ENCODE peak calls at places on chromosome 10, in seven cellular contexts. One of them, this sample, is unnamed.

GRCh38 chr10:91006752-91007346 is 86.0 kb upstream of the ANKRD1 start:
- DNase-seq in ACHN: no peak
- DNase-seq in stomach: no peak
- DNase-seq in psoas muscle: no peak
- DNase-seq in SK-N-SH: no peak
- DNase-seq in activated effector memory CD4-positive, alpha-beta T cell treated with anti-CD3 and anti-CD28 coated beads, Interleukin-2, amount 50 U/mL, for 16 hours: no peak
- DNase-seq in NCI-H1092 treated with DMSO at 0.1 percent for 48 hours: no peak
- DNase-seq in this sample: no peak

GRCh38 chr10:76071638-76072317 is 640.4 kb downstream of the LRMDA start:
- DNase-seq in NCI-H1092 treated with DMSO at 0.1 percent for 48 hours: no peak
- DNase-seq in psoas muscle: no peak
- DNase-seq in stomach: no peak
- DNase-seq in activated effector memory CD4-positive, alpha-beta T cell treated with anti-CD3 and anti-CD28 coated beads, Interleukin-2, amount 50 U/mL, for 16 hours: no peak
- DNase-seq in ACHN: no peak
- DNase-seq in SK-N-SH: no peak
- DNase-seq in this sample: no peak

GRCh38 chr10:6053816-6054581 is 8.2 kb downstream of the IL2RA start:
- DNase-seq in stomach: peak
- DNase-seq in ACHN: no peak
- DNase-seq in SK-N-SH: no peak
- DNase-seq in NCI-H1092 treated with DMSO at 0.1 percent for 48 hours: no peak
- DNase-seq in psoas muscle: peak
- DNase-seq in activated effector memory CD4-positive, alpha-beta T cell treated with anti-CD3 and anti-CD28 coated beads, Interleukin-2, amount 50 U/mL, for 16 hours: peak
- DNase-seq in this sample: no peak

GRCh38 chr10:122162566-122163181 is 108.4 kb upstream of the BTBD16 start:
- DNase-seq in activated effector memory CD4-positive, alpha-beta T cell treated with anti-CD3 and anti-CD28 coated beads, Interleukin-2, amount 50 U/mL, for 16 hours: no peak
- DNase-seq in SK-N-SH: peak
- DNase-seq in stomach: peak
- DNase-seq in psoas muscle: no peak
- DNase-seq in NCI-H1092 treated with DMSO at 0.1 percent for 48 hours: no peak
- DNase-seq in ACHN: no peak
- DNase-seq in this sample: no peak

GRCh38 chr10:62093863-62094291 is 174.8 kb downstream of the RTKN2 start:
- DNase-seq in activated effector memory CD4-positive, alpha-beta T cell treated with anti-CD3 and anti-CD28 coated beads, Interleukin-2, amount 50 U/mL, for 16 hours: no peak
- DNase-seq in SK-N-SH: no peak
- DNase-seq in psoas muscle: no peak
- DNase-seq in ACHN: peak
- DNase-seq in NCI-H1092 treated with DMSO at 0.1 percent for 48 hours: no peak
- DNase-seq in stomach: no peak
- DNase-seq in this sample: no peak

GRCh38 chr10:119541046-119541445 is 1.5 kb downstream of the RGS10 start:
- DNase-seq in ACHN: peak
- DNase-seq in SK-N-SH: no peak
- DNase-seq in activated effector memory CD4-positive, alpha-beta T cell treated with anti-CD3 and anti-CD28 coated beads, Interleukin-2, amount 50 U/mL, for 16 hours: peak
- DNase-seq in stomach: no peak
- DNase-seq in psoas muscle: no peak
- DNase-seq in NCI-H1092 treated with DMSO at 0.1 percent for 48 hours: no peak
- DNase-seq in this sample: no peak

GRCh38 chr10:10644317-10645111 is 373.2 kb upstream of the CELF2 start:
- DNase-seq in ACHN: no peak
- DNase-seq in SK-N-SH: no peak
- DNase-seq in NCI-H1092 treated with DMSO at 0.1 percent for 48 hours: no peak
- DNase-seq in stomach: no peak
- DNase-seq in psoas muscle: peak
- DNase-seq in activated effector memory CD4-positive, alpha-beta T cell treated with anti-CD3 and anti-CD28 coated beads, Interleukin-2, amount 50 U/mL, for 16 hours: no peak
- DNase-seq in this sample: no peak

GRCh38 chr10:109894516-109894915 is 28.8 kb downstream of the XPNPEP1 start:
- DNase-seq in stomach: peak
- DNase-seq in ACHN: no peak
- DNase-seq in activated effector memory CD4-positive, alpha-beta T cell treated with anti-CD3 and anti-CD28 coated beads, Interleukin-2, amount 50 U/mL, for 16 hours: no peak
- DNase-seq in NCI-H1092 treated with DMSO at 0.1 percent for 48 hours: peak
- DNase-seq in SK-N-SH: no peak
- DNase-seq in psoas muscle: peak
- DNase-seq in this sample: no peak

GRCh38 chr10:63197304-63198092 is 64.4 kb downstream of the NRBF2 start:
- DNase-seq in ACHN: no peak
- DNase-seq in psoas muscle: no peak
- DNase-seq in NCI-H1092 treated with DMSO at 0.1 percent for 48 hours: no peak
- DNase-seq in stomach: no peak
- DNase-seq in SK-N-SH: no peak
- DNase-seq in activated effector memory CD4-positive, alpha-beta T cell treated with anti-CD3 and anti-CD28 coated beads, Interleukin-2, amount 50 U/mL, for 16 hours: no peak
- DNase-seq in this sample: no peak

GRCh38 chr10:48507933-48508830 is 96.7 kb downstream of the ARHGAP22 start:
- DNase-seq in SK-N-SH: no peak
- DNase-seq in psoas muscle: peak
- DNase-seq in stomach: peak
- DNase-seq in NCI-H1092 treated with DMSO at 0.1 percent for 48 hours: no peak
- DNase-seq in ACHN: no peak
- DNase-seq in activated effector memory CD4-positive, alpha-beta T cell treated with anti-CD3 and anti-CD28 coated beads, Interleukin-2, amount 50 U/mL, for 16 hours: no peak
- DNase-seq in this sample: no peak

GRCh38 chr10:71965623-71966022 is 1.4 kb downstream of the CHST3 start:
- DNase-seq in psoas muscle: no peak
- DNase-seq in ACHN: no peak
- DNase-seq in SK-N-SH: peak
- DNase-seq in NCI-H1092 treated with DMSO at 0.1 percent for 48 hours: no peak
- DNase-seq in stomach: no peak
- DNase-seq in activated effector memory CD4-positive, alpha-beta T cell treated with anti-CD3 and anti-CD28 coated beads, Interleukin-2, amount 50 U/mL, for 16 hours: no peak
- DNase-seq in this sample: no peak

GRCh38 chr10:47412177-47412730 is 28.2 kb upstream of the ZNF488 start:
- DNase-seq in ACHN: no peak
- DNase-seq in activated effector memory CD4-positive, alpha-beta T cell treated with anti-CD3 and anti-CD28 coated beads, Interleukin-2, amount 50 U/mL, for 16 hours: peak
- DNase-seq in NCI-H1092 treated with DMSO at 0.1 percent for 48 hours: no peak
- DNase-seq in SK-N-SH: no peak
- DNase-seq in psoas muscle: no peak
- DNase-seq in stomach: no peak
- DNase-seq in this sample: no peak

GRCh38 chr10:69681436-69681835 is 51.4 kb downstream of the FAM241B start:
- DNase-seq in activated effector memory CD4-positive, alpha-beta T cell treated with anti-CD3 and anti-CD28 coated beads, Interleukin-2, amount 50 U/mL, for 16 hours: no peak
- DNase-seq in stomach: no peak
- DNase-seq in psoas muscle: no peak
- DNase-seq in ACHN: no peak
- DNase-seq in NCI-H1092 treated with DMSO at 0.1 percent for 48 hours: no peak
- DNase-seq in SK-N-SH: no peak
- DNase-seq in this sample: peak

GRCh38 chr10:96043895-96044580 is 655 bp downstream of the CCNJ start:
- DNase-seq in psoas muscle: peak
- DNase-seq in ACHN: peak
- DNase-seq in NCI-H1092 treated with DMSO at 0.1 percent for 48 hours: peak
- DNase-seq in SK-N-SH: peak
- DNase-seq in activated effector memory CD4-positive, alpha-beta T cell treated with anti-CD3 and anti-CD28 coated beads, Interleukin-2, amount 50 U/mL, for 16 hours: peak
- DNase-seq in stomach: peak
- DNase-seq in this sample: peak

GRCh38 chr10:113019692-113020424 is 69.8 kb downstream of the TCF7L2 start:
- DNase-seq in stomach: no peak
- DNase-seq in ACHN: no peak
- DNase-seq in activated effector memory CD4-positive, alpha-beta T cell treated with anti-CD3 and anti-CD28 coated beads, Interleukin-2, amount 50 U/mL, for 16 hours: no peak
- DNase-seq in psoas muscle: no peak
- DNase-seq in SK-N-SH: no peak
- DNase-seq in NCI-H1092 treated with DMSO at 0.1 percent for 48 hours: peak
- DNase-seq in this sample: no peak

GRCh38 chr10:75718996-75719395 is 287.6 kb downstream of the LRMDA start:
- DNase-seq in activated effector memory CD4-positive, alpha-beta T cell treated with anti-CD3 and anti-CD28 coated beads, Interleukin-2, amount 50 U/mL, for 16 hours: no peak
- DNase-seq in SK-N-SH: no peak
- DNase-seq in ACHN: no peak
- DNase-seq in stomach: no peak
- DNase-seq in psoas muscle: no peak
- DNase-seq in NCI-H1092 treated with DMSO at 0.1 percent for 48 hours: peak
- DNase-seq in this sample: no peak

GRCh38 chr10:110864662-110865140 is 7.0 kb upstream of the PDCD4 start:
- DNase-seq in NCI-H1092 treated with DMSO at 0.1 percent for 48 hours: no peak
- DNase-seq in ACHN: no peak
- DNase-seq in SK-N-SH: no peak
- DNase-seq in activated effector memory CD4-positive, alpha-beta T cell treated with anti-CD3 and anti-CD28 coated beads, Interleukin-2, amount 50 U/mL, for 16 hours: peak
- DNase-seq in stomach: no peak
- DNase-seq in psoas muscle: no peak
- DNase-seq in this sample: no peak

GRCh38 chr10:90447836-90448235 is 410.0 kb downstream of the HTR7 start:
- DNase-seq in ACHN: no peak
- DNase-seq in SK-N-SH: no peak
- DNase-seq in stomach: no peak
- DNase-seq in activated effector memory CD4-positive, alpha-beta T cell treated with anti-CD3 and anti-CD28 coated beads, Interleukin-2, amount 50 U/mL, for 16 hours: no peak
- DNase-seq in psoas muscle: no peak
- DNase-seq in NCI-H1092 treated with DMSO at 0.1 percent for 48 hours: peak
- DNase-seq in this sample: no peak

GRCh38 chr10:91162050-91162494 is 58.4 kb upstream of the PCGF5 start:
- DNase-seq in ACHN: peak
- DNase-seq in psoas muscle: peak
- DNase-seq in NCI-H1092 treated with DMSO at 0.1 percent for 48 hours: peak
- DNase-seq in stomach: no peak
- DNase-seq in activated effector memory CD4-positive, alpha-beta T cell treated with anti-CD3 and anti-CD28 coated beads, Interleukin-2, amount 50 U/mL, for 16 hours: peak
- DNase-seq in SK-N-SH: no peak
- DNase-seq in this sample: no peak

GRCh38 chr10:8130973-8131911 is 76.8 kb downstream of the GATA3 start:
- DNase-seq in NCI-H1092 treated with DMSO at 0.1 percent for 48 hours: no peak
- DNase-seq in activated effector memory CD4-positive, alpha-beta T cell treated with anti-CD3 and anti-CD28 coated beads, Interleukin-2, amount 50 U/mL, for 16 hours: peak
- DNase-seq in SK-N-SH: no peak
- DNase-seq in ACHN: peak
- DNase-seq in stomach: no peak
- DNase-seq in psoas muscle: no peak
- DNase-seq in this sample: no peak

This sample was measured in chondrocyte.